ENCODE peak calls at places on chromosomes 3 and 15, in six cellular contexts. R, L, V, A, I and M are unnamed samples.

GRCh38 chr3:171810278-171811058 is at the start of gene PLD1:
- DNase-seq in A (no peak), R (peak; percentile 63), I (peak; percentile 87), L (peak; percentile 77), V (peak; percentile 88), M (peak; percentile 78)

GRCh38 chr3:72655151-72655551 is 193.1 kb downstream of the SHQ1 start:
- DNase-seq in L (no peak), R (no peak), V (no peak), A (peak; percentile 25), I (no peak), M (no peak)

GRCh38 chr3:38985981-38986380 is 65.8 kb downstream of the SCN11A start:
- DNase-seq in R (no peak), L (no peak), A (no peak), V (no peak), I (no peak), M (no peak)

GRCh38 chr3:30344288-30344687 is 262.1 kb upstream of the TGFBR2 start:
- DNase-seq in A (no peak), I (no peak), R (no peak), V (no peak), L (peak; percentile 89), M (peak; percentile 42)

GRCh38 chr3:174540081-174540480 is 319.1 kb upstream of the NAALADL2 start:
- DNase-seq in R (no peak), L (no peak), I (no peak), V (no peak), A (peak; percentile 19), M (no peak)

GRCh38 chr3:42031808-42032475 is 59.2 kb upstream of the TRAK1 start:
- DNase-seq in I (no peak), L (no peak), R (no peak), V (no peak), A (no peak), M (peak; percentile 72)

GRCh38 chr15:72690938-72691337 is 4.9 kb downstream of the BBS4 start:
- DNase-seq in R (no peak), A (no peak), I (no peak), L (no peak), V (no peak), M (no peak)

GRCh38 chr3:177357352-177358084 is 160.2 kb upstream of the TBL1XR1 start:
- DNase-seq in A (no peak), I (peak; percentile 93), R (peak; percentile 97), V (peak; percentile 38), L (peak; percentile 88), M (peak; percentile 97)

GRCh38 chr15:92205255-92205739 is 188.4 kb upstream of the ST8SIA2 start:
- DNase-seq in I (no peak), R (no peak), A (no peak), V (no peak), L (peak; percentile 3), M (no peak)

GRCh38 chr3:48505146-48505545 is 1.2 kb upstream of the SHISA5 start:
- DNase-seq in I (no peak), V (no peak), R (no peak), L (no peak), A (no peak), M (no peak)

GRCh38 chr3:43062556-43063040 is 43.3 kb downstream of the POMGNT2 start:
- DNase-seq in R (no peak), A (peak; percentile 23), L (no peak), V (peak; percentile 44), I (peak; percentile 43), M (no peak)

GRCh38 chr3:41095702-41096101 is 103.6 kb upstream of the CTNNB1 start:
- DNase-seq in R (no peak), V (no peak), L (no peak), I (peak; percentile 32), A (no peak), M (peak; percentile 40)

GRCh38 chr15:88661766-88662556 is 23.1 kb downstream of the ISG20 start:
- DNase-seq in R (no peak), I (no peak), A (no peak), L (no peak), V (no peak), M (no peak)

GRCh38 chr15:70101459-70102113 is 3.9 kb upstream of the TLE3 start:
- DNase-seq in A (no peak), I (peak; percentile 90), L (peak; percentile 87), V (peak; percentile 71), R (peak; percentile 82), M (peak; percentile 91)

GRCh38 chr3:72487946-72488735 is 360.1 kb downstream of the SHQ1 start:
- DNase-seq in R (no peak), V (no peak), I (no peak), A (no peak), L (no peak), M (no peak)

GRCh38 chr3:13537926-13538325 is 11.0 kb upstream of the FBLN2 start:
- DNase-seq in R (peak; percentile 88), A (no peak), I (peak; percentile 48), V (no peak), L (no peak), M (no peak)

GRCh38 chr3:1214928-1215327 is 122.1 kb downstream of the CNTN6 start:
- DNase-seq in R (no peak), A (no peak), L (no peak), V (no peak), I (no peak), M (no peak)

GRCh38 chr3:75042941-75043340 is 428.5 kb upstream of the CNTN3 start:
- DNase-seq in A (peak; percentile 5), R (no peak), V (no peak), I (no peak), L (no peak), M (no peak)

GRCh38 chr15:76866008-76866407 is 39.1 kb downstream of the SCAPER start:
- DNase-seq in A (no peak), R (no peak), V (no peak), I (no peak), L (no peak), M (no peak)

GRCh38 chr3:40705663-40706062 is 180.9 kb downstream of the ZNF621 start:
- DNase-seq in A (no peak), R (no peak), I (no peak), L (no peak), V (no peak), M (no peak)

GRCh38 chr3:169661567-169662214 is 1.8 kb downstream of the MECOM start:
- DNase-seq in I (peak; percentile 19), A (no peak), L (no peak), R (no peak), V (peak; percentile 76), M (peak; percentile 65)

GRCh38 chr3:132256984-132257383 is 60.2 kb upstream of the ACP3 start:
- DNase-seq in A (no peak), I (no peak), L (peak; percentile 27), R (peak; percentile 38), V (peak; percentile 20), M (peak; percentile 44)

GRCh38 chr3:129313983-129314756 is 35.5 kb downstream of the HMCES start:
- DNase-seq in L (peak; percentile 85), A (no peak), R (no peak), I (no peak), V (peak; percentile 34), M (no peak)

GRCh38 chr3:45387171-45387570 is 1.2 kb upstream of the LARS2 start:
- DNase-seq in L (no peak), V (no peak), A (no peak), I (no peak), R (no peak), M (no peak)

GRCh38 chr3:128950223-128950938 is 43.5 kb downstream of the CFAP92 start:
- DNase-seq in I (peak; percentile 14), V (peak; percentile 53), R (peak; percentile 21), L (peak; percentile 80), A (no peak), M (peak; percentile 58)

GRCh38 chr15:70099966-70100494 is 2.3 kb upstream of the TLE3 start:
- DNase-seq in I (peak; percentile 46), L (no peak), A (no peak), R (peak; percentile 13), V (no peak), M (no peak)

DNA sequence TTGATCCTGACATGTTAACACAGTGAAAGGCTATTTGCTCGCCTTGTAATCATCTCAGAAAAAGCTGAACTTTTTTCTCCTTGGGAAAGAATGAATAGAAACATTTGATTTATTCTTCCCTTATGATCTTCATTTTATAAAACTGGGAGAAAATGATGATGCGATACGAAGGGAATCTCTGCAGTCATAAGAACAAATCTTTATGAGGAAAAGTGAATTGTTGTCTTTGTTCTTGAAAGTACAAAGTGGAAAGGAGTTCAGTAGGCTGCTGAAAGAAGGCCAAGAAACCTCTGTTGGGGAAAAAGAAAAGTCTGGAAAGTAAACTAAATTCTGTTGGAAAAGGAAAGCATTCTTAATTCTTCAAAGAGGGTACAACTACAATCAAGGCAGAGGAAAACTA is 248.8 kb downstream of the NSUN3 start:
- DNase-seq in R (no peak), I (no peak), V (no peak), A (no peak), L (no peak), M (no peak)
- H3K9ac ChIP-seq in R (no peak overlapping the region), I (no peak overlapping the region), V (no peak overlapping the region), A (no peak overlapping the region), L (no peak overlapping the region), M (no peak overlapping the region)

DNA sequence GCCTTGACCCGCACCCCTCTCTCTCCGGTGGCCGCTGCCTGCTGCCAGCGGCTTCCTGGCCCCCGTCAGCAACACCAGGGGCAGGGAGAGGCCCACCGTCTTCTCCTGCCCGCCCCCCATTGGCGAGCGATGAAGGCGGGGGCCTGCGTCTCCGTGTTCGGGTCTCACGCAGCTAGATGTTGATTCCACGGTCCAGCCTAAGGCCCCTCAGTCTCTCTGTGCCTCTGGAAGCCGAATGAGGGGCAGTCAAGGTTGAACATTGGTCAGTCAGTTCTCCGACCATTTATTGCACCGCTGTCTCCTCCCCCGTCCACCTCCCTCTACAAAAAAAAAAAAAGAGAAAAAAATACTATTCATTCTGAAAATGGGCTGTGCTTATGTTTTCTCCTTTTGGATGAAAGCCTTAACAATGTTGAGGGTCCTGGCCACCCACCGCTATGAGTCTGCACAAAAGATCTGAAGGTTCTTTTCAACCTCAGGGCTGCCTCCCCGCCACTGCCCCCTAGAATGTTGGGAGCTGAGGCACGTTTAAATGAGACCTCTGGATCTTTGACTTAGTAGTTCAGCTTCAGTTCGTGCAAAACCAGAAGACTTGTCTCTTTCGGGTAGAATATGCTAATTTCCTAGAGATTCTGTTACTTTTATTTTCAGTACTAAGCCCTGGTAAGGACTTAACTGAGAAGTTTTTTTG is 724 bp downstream of the IREB2 start:
- DNase-seq in A (no peak), I (peak; percentile 48), L (peak; percentile 60), V (peak; percentile 46), R (no peak), M (peak; percentile 59)
- TF ChIP-seq CTCF in A (no peak), I (peak; percentile 53), L (peak; percentile 39), V (peak; percentile 53), R (peak; percentile 31), M (peak; percentile 29)

DNA sequence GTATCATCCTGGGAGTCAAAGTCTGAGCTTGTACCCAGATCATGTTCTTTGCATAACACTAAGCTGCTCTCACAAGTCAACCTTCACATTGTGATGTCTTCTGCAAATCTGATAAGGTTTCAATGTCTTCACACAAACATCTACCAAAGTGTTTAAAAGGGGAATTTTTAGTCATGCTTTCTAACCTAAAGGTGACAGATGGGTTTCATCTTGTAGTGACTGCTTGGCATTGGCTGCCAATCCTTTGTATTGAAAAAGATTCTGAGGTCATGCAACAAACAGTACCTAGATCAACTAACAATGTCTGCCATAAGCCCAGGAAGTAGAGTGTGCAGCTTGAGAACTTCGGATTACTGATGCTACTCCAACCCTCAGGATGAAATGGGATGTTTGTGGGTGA is 43.6 kb upstream of the DIPK2A start:
- DNase-seq in L (no peak), R (no peak), V (no peak), I (no peak), A (no peak), M (no peak)
- TF ChIP-seq MAX in L (no peak), R (no peak), V (no peak), I (no peak), A (no peak), M (no peak)

GRCh38 chr15:57597431-57597830 is 5.7 kb downstream of the MYZAP start:
- DNase-seq in A (no peak), L (no peak), I (no peak), V (no peak), R (no peak), M (no peak)
- H3K9ac ChIP-seq in A (no peak overlapping the region), L (no peak overlapping the region), I (no peak overlapping the region), V (no peak overlapping the region), R (no peak overlapping the region), M (no peak overlapping the region)

GRCh38 chr15:99994849-99995248 is 261.6 kb upstream of the LYSMD4 start:
- DNase-seq in I (no peak), R (no peak), V (no peak), A (no peak), L (no peak), M (no peak)
- TF ChIP-seq CTCF in I (no peak), R (no peak), V (no peak), A (no peak), L (no peak), M (no peak)